ENCODE peak calls at places on chromosomes 2 and 18, in eight cellular contexts. T, C, L, F, S, N, H and R are unnamed samples.
A peak's percentile ranks its signal among the peaks of the same experiment; 100 is the strongest.

GRCh38 chr2:95158891-95159619 is 593 bp downstream of the ZNF514 start:
- DNase-seq in T (peak; percentile 7), C (no peak), L (peak; percentile 62), F (no peak), S (peak; percentile 6), N (peak; percentile 37), H (peak; percentile 62), R (no peak)

GRCh38 chr2:10058251-10059015 is 15.1 kb downstream of the KLF11 start:
- DNase-seq in T (no peak), C (no peak), L (no peak), F (no peak), S (no peak), N (no peak), H (no peak), R (no peak)

GRCh38 chr2:188845692-188846091 is 128.5 kb upstream of the COL3A1 start:
- DNase-seq in T (no peak), C (no peak), L (no peak), F (no peak), S (no peak), N (no peak), H (no peak), R (no peak)

GRCh38 chr2:20184067-20184938 is 40.6 kb downstream of the SDC1 start:
- DNase-seq in T (no peak), C (no peak), L (no peak), F (no peak), S (no peak), N (peak; percentile 69), H (peak; percentile 73), R (no peak)

GRCh38 chr18:6174983-6175382 is 239.7 kb downstream of the L3MBTL4 start:
- DNase-seq in T (no peak), C (no peak), L (no peak), F (no peak), S (no peak), N (no peak), H (no peak), R (no peak)

GRCh38 chr2:8676915-8677645 is 4.8 kb upstream of the ID2 start:
- DNase-seq in T (no peak), C (no peak), L (no peak), F (no peak), S (no peak), N (no peak), H (peak; percentile 61), R (no peak)

GRCh38 chr18:40534748-40535147 is 1420.3 kb upstream of the PIK3C3 start:
- DNase-seq in T (no peak), C (no peak), L (no peak), F (no peak), S (no peak), N (no peak), H (no peak), R (no peak)

GRCh38 chr2:172921538-172922236 is 154.0 kb upstream of the MAP3K20 start:
- DNase-seq in T (no peak), C (no peak), L (no peak), F (no peak), S (no peak), N (peak; percentile 8), H (peak; percentile 54), R (no peak)

GRCh38 chr2:239932881-239933735 is 92.0 kb downstream of the NDUFA10 start:
- DNase-seq in T (no peak), C (no peak), L (peak; percentile 16), F (no peak), S (no peak), N (no peak), H (no peak), R (no peak)

GRCh38 chr2:118865106-118865505 is 17.7 kb upstream of the EN1 start:
- DNase-seq in T (peak; percentile 75), C (peak; percentile 29), L (no peak), F (no peak), S (no peak), N (peak; percentile 63), H (peak; percentile 72), R (no peak)

GRCh38 chr2:188524519-188525113 is 232.9 kb downstream of the GULP1 start:
- DNase-seq in T (peak; percentile 73), C (peak; percentile 40), L (peak; percentile 19), F (no peak), S (no peak), N (peak; percentile 62), H (peak; percentile 72), R (no peak)

GRCh38 chr2:240395896-240396622 is 39.4 kb upstream of the GPC1 start:
- DNase-seq in T (no peak), C (no peak), L (peak; percentile 12), F (no peak), S (no peak), N (no peak), H (no peak), R (no peak)

GRCh38 chr2:191296083-191297006 is 51.1 kb downstream of the MYO1B start:
- DNase-seq in T (no peak), C (no peak), L (no peak), F (no peak), S (no peak), N (peak; percentile 81), H (no peak), R (no peak)

GRCh38 chr18:23992119-23992940 is 22.2 kb upstream of the TTC39C start:
- DNase-seq in T (no peak), C (no peak), L (peak; percentile 40), F (peak; percentile 34), S (no peak), N (peak; percentile 72), H (no peak), R (peak; percentile 90)

GRCh38 chr2:2827691-2828315 is 496.7 kb upstream of the MYT1L start:
- DNase-seq in T (no peak), C (no peak), L (no peak), F (no peak), S (no peak), N (no peak), H (no peak), R (no peak)

GRCh38 chr2:107137711-107138110 is 251.7 kb upstream of the ST6GAL2 start:
- DNase-seq in T (no peak), C (no peak), L (no peak), F (no peak), S (no peak), N (no peak), H (no peak), R (no peak)

GRCh38 chr2:95376311-95377215 is 25.9 kb upstream of the FAHD2A start:
- DNase-seq in T (no peak), C (no peak), L (no peak), F (no peak), S (no peak), N (no peak), H (no peak), R (no peak)